ENCODE peak calls at places on chromosomes 4 and X, in ten cellular contexts. One of them, this sample, is unnamed.

GRCh38 chrX:117538441-117539418 is 577.9 kb downstream of the KLHL13 start:
- DNase-seq in T-helper 1 cell: no peak
- DNase-seq in NCI-H1930: no peak
- DNase-seq in stimulated activated CD4-positive, alpha-beta T cell treated with anti-CD3 and anti-CD28 coated beads, Interleukin-4, amount 100 ng/mL, for 1 hour: no peak
- DNase-seq in NCI-H2081: peak
- DNase-seq in NCI-H2171 treated with DMSO at 0.1 percent for 48 hours: no peak
- DNase-seq in NCI-H1436: no peak
- DNase-seq in CD8-positive, alpha-beta memory T cell: no peak
- DNase-seq in HEK293T: no peak
- DNase-seq in EH: no peak
- DNase-seq in this sample: peak

GRCh38 chr4:3657917-3658913 is 108.0 kb upstream of the ADRA2C start:
- DNase-seq in stimulated activated CD4-positive, alpha-beta T cell treated with anti-CD3 and anti-CD28 coated beads, Interleukin-4, amount 100 ng/mL, for 1 hour: no peak
- DNase-seq in NCI-H2171 treated with DMSO at 0.1 percent for 48 hours: peak
- DNase-seq in HEK293T: no peak
- DNase-seq in NCI-H1930: no peak
- DNase-seq in EH: peak
- DNase-seq in T-helper 1 cell: no peak
- DNase-seq in NCI-H2081: peak
- DNase-seq in NCI-H1436: no peak
- DNase-seq in CD8-positive, alpha-beta memory T cell: no peak
- DNase-seq in this sample: peak

GRCh38 chrX:84064164-84064563 is 123.8 kb downstream of the RPS6KA6 start:
- DNase-seq in NCI-H1436: no peak
- DNase-seq in NCI-H2171 treated with DMSO at 0.1 percent for 48 hours: no peak
- DNase-seq in CD8-positive, alpha-beta memory T cell: no peak
- DNase-seq in T-helper 1 cell: no peak
- DNase-seq in stimulated activated CD4-positive, alpha-beta T cell treated with anti-CD3 and anti-CD28 coated beads, Interleukin-4, amount 100 ng/mL, for 1 hour: no peak
- DNase-seq in NCI-H2081: no peak
- DNase-seq in HEK293T: no peak
- DNase-seq in EH: peak
- DNase-seq in NCI-H1930: no peak
- DNase-seq in this sample: no peak

GRCh38 chr4:148288448-148288847 is 153.8 kb downstream of the NR3C2 start:
- DNase-seq in NCI-H1930: no peak
- DNase-seq in CD8-positive, alpha-beta memory T cell: no peak
- DNase-seq in NCI-H2171 treated with DMSO at 0.1 percent for 48 hours: peak
- DNase-seq in HEK293T: no peak
- DNase-seq in stimulated activated CD4-positive, alpha-beta T cell treated with anti-CD3 and anti-CD28 coated beads, Interleukin-4, amount 100 ng/mL, for 1 hour: no peak
- DNase-seq in NCI-H2081: no peak
- DNase-seq in T-helper 1 cell: no peak
- DNase-seq in EH: no peak
- DNase-seq in NCI-H1436: no peak
- DNase-seq in this sample: peak

GRCh38 chr4:67558493-67558892 is at the start of gene STAP1:
- DNase-seq in T-helper 1 cell: no peak
- DNase-seq in NCI-H1436: no peak
- DNase-seq in EH: no peak
- DNase-seq in stimulated activated CD4-positive, alpha-beta T cell treated with anti-CD3 and anti-CD28 coated beads, Interleukin-4, amount 100 ng/mL, for 1 hour: no peak
- DNase-seq in CD8-positive, alpha-beta memory T cell: no peak
- DNase-seq in NCI-H1930: no peak
- DNase-seq in NCI-H2081: no peak
- DNase-seq in HEK293T: no peak
- DNase-seq in NCI-H2171 treated with DMSO at 0.1 percent for 48 hours: no peak
- DNase-seq in this sample: no peak

GRCh38 chr4:7285244-7286122 is 93.1 kb downstream of the SORCS2 start:
- DNase-seq in HEK293T: no peak
- DNase-seq in CD8-positive, alpha-beta memory T cell: no peak
- DNase-seq in stimulated activated CD4-positive, alpha-beta T cell treated with anti-CD3 and anti-CD28 coated beads, Interleukin-4, amount 100 ng/mL, for 1 hour: no peak
- DNase-seq in T-helper 1 cell: no peak
- DNase-seq in NCI-H2171 treated with DMSO at 0.1 percent for 48 hours: peak
- DNase-seq in NCI-H1436: no peak
- DNase-seq in EH: no peak
- DNase-seq in NCI-H2081: no peak
- DNase-seq in NCI-H1930: no peak
- DNase-seq in this sample: peak

GRCh38 chr4:10762541-10762940 is 78.0 kb upstream of the CLNK start:
- DNase-seq in NCI-H2171 treated with DMSO at 0.1 percent for 48 hours: peak
- DNase-seq in EH: peak
- DNase-seq in stimulated activated CD4-positive, alpha-beta T cell treated with anti-CD3 and anti-CD28 coated beads, Interleukin-4, amount 100 ng/mL, for 1 hour: no peak
- DNase-seq in CD8-positive, alpha-beta memory T cell: no peak
- DNase-seq in T-helper 1 cell: no peak
- DNase-seq in NCI-H1930: no peak
- DNase-seq in NCI-H2081: no peak
- DNase-seq in NCI-H1436: no peak
- DNase-seq in HEK293T: no peak
- DNase-seq in this sample: peak

GRCh38 chrX:124018031-124018430 is 56.5 kb downstream of the STAG2 start:
- DNase-seq in EH: peak
- DNase-seq in NCI-H1930: no peak
- DNase-seq in stimulated activated CD4-positive, alpha-beta T cell treated with anti-CD3 and anti-CD28 coated beads, Interleukin-4, amount 100 ng/mL, for 1 hour: no peak
- DNase-seq in CD8-positive, alpha-beta memory T cell: no peak
- DNase-seq in NCI-H2171 treated with DMSO at 0.1 percent for 48 hours: no peak
- DNase-seq in NCI-H2081: no peak
- DNase-seq in HEK293T: no peak
- DNase-seq in NCI-H1436: no peak
- DNase-seq in T-helper 1 cell: no peak
- DNase-seq in this sample: no peak

GRCh38 chrX:47514553-47515235 is 31.7 kb upstream of the ZNF41 start:
- DNase-seq in NCI-H1930: no peak
- DNase-seq in EH: peak
- DNase-seq in NCI-H2081: no peak
- DNase-seq in stimulated activated CD4-positive, alpha-beta T cell treated with anti-CD3 and anti-CD28 coated beads, Interleukin-4, amount 100 ng/mL, for 1 hour: no peak
- DNase-seq in T-helper 1 cell: no peak
- DNase-seq in CD8-positive, alpha-beta memory T cell: no peak
- DNase-seq in NCI-H2171 treated with DMSO at 0.1 percent for 48 hours: no peak
- DNase-seq in NCI-H1436: no peak
- DNase-seq in HEK293T: no peak
- DNase-seq in this sample: no peak